ENCODE peak calls at places on chromosomes 16 and 17, in five cellular contexts. One of them, this sample, is unnamed.
A peak's percentile ranks its signal among the peaks of the same experiment; 100 is the strongest.

GRCh38 chr16:55811811-55812210 is 21.1 kb downstream of the CES1 start:
- DNase-seq in K562: no peak
- DNase-seq in H1: no peak
- DNase-seq in A549: no peak
- DNase-seq in HepG2: no peak
- DNase-seq in this sample: no peak

GRCh38 chr17:76353004-76353598 is 615 bp downstream of the PRPSAP1 start:
- DNase-seq in H1: peak; percentile 62
- DNase-seq in HepG2: no peak
- DNase-seq in K562: peak; percentile 56
- DNase-seq in A549: no peak
- DNase-seq in this sample: no peak

GRCh38 chr17:18963126-18964017 is 11.4 kb downstream of the SLC5A10 start:
- DNase-seq in A549: no peak
- DNase-seq in HepG2: no peak
- DNase-seq in K562: no peak
- DNase-seq in H1: no peak
- DNase-seq in this sample: no peak

GRCh38 chr17:77734371-77735050 is 224.0 kb upstream of the TNRC6C start:
- DNase-seq in HepG2: peak; percentile 21
- DNase-seq in H1: peak; percentile 68
- DNase-seq in K562: peak; percentile 61
- DNase-seq in A549: peak; percentile 37
- DNase-seq in this sample: no peak

GRCh38 chr16:86270696-86271095 is 239.6 kb upstream of the FOXF1 start:
- DNase-seq in HepG2: no peak
- DNase-seq in K562: no peak
- DNase-seq in A549: no peak
- DNase-seq in H1: no peak
- DNase-seq in this sample: no peak

GRCh38 chr17:76270770-76271668 is 5.9 kb downstream of the UBALD2 start:
- DNase-seq in K562: no peak
- DNase-seq in A549: no peak
- DNase-seq in H1: no peak
- DNase-seq in HepG2: no peak
- DNase-seq in this sample: no peak

GRCh38 chr17:38868968-38869646 is 751 bp upstream of the LASP1 start:
- DNase-seq in H1: peak; percentile 99
- DNase-seq in A549: peak; percentile 92
- DNase-seq in K562: peak; percentile 70
- DNase-seq in HepG2: peak; percentile 90
- DNase-seq in this sample: peak; percentile 77

GRCh38 chr16:667780-668518 is at the start of gene RHOT2:
- DNase-seq in H1: peak; percentile 94
- DNase-seq in A549: peak; percentile 93
- DNase-seq in HepG2: peak; percentile 77
- DNase-seq in K562: peak; percentile 87
- DNase-seq in this sample: peak; percentile 48

GRCh38 chr16:57061084-57061905 is 31.1 kb upstream of the CPNE2 start:
- DNase-seq in K562: no peak
- DNase-seq in H1: no peak
- DNase-seq in A549: no peak
- DNase-seq in HepG2: peak; percentile 37
- DNase-seq in this sample: no peak

GRCh38 chr16:2037115-2037514 is 10.4 kb downstream of the NHERF2 start:
- DNase-seq in HepG2: no peak
- DNase-seq in A549: no peak
- DNase-seq in K562: no peak
- DNase-seq in H1: no peak
- DNase-seq in this sample: no peak

GRCh38 chr16:2040031-2040430 is 7.6 kb downstream of the NTHL1 start:
- DNase-seq in H1: no peak
- DNase-seq in K562: no peak
- DNase-seq in A549: no peak
- DNase-seq in HepG2: no peak
- DNase-seq in this sample: no peak

GRCh38 chr16:2039286-2040030 is 8.2 kb downstream of the NTHL1 start:
- DNase-seq in A549: peak; percentile 96
- DNase-seq in K562: peak; percentile 41
- DNase-seq in H1: no peak
- DNase-seq in HepG2: peak; percentile 90
- DNase-seq in this sample: no peak

GRCh38 chr16:2037631-2038358 is 9.8 kb downstream of the NTHL1 start:
- DNase-seq in HepG2: no peak
- DNase-seq in H1: no peak
- DNase-seq in A549: no peak
- DNase-seq in K562: no peak
- DNase-seq in this sample: no peak

GRCh38 chr16:2038359-2039285 is 9.0 kb downstream of the NTHL1 start:
- DNase-seq in H1: no peak
- DNase-seq in HepG2: no peak
- DNase-seq in K562: no peak
- DNase-seq in A549: no peak
- DNase-seq in this sample: no peak
- TF ChIP-seq KDM1A in H1: no peak
- TF ChIP-seq KDM1A in HepG2: no peak
- TF ChIP-seq KDM1A in K562: no peak
- TF ChIP-seq KDM1A in A549: no peak
- TF ChIP-seq KDM1A in this sample: no peak

DNA sequence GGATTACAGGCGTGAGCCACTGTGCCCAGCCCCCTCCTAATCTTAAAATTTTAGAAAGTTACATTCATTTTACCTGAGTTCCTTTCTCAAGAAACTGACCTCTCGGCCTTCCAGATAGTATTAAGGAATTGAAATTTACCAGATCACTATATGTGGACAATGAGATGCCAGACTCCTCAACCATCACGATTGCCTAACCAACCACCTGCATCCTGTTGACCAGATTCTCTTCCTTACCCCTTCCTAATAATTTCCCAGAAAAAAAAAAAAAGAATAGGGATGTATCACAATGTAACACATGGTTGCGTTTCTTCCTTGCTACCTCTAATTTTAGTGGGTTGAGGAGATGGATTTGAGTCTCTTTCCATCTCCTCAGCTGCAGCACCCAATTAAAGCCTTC is 72.1 kb downstream of the BMERB1 start:
- DNase-seq in A549: no peak
- DNase-seq in K562: no peak
- DNase-seq in HepG2: no peak
- DNase-seq in H1: no peak
- DNase-seq in this sample: no peak
- H3K4me2 ChIP-seq in A549: peak overlapping the region; percentile 48
- H3K4me2 ChIP-seq in K562: no peak overlapping the region
- H3K4me2 ChIP-seq in HepG2: no peak overlapping the region
- H3K4me2 ChIP-seq in H1: no peak overlapping the region
- H3K4me2 ChIP-seq in this sample: no peak overlapping the region

GRCh38 chr17:70157151-70157550 is 12.2 kb upstream of the KCNJ2 start:
- DNase-seq in HepG2: no peak
- DNase-seq in A549: no peak
- DNase-seq in H1: no peak
- DNase-seq in K562: no peak
- DNase-seq in this sample: no peak
- TF ChIP-seq KDM1A in HepG2: no peak
- TF ChIP-seq KDM1A in A549: no peak
- TF ChIP-seq KDM1A in H1: no peak
- TF ChIP-seq KDM1A in K562: no peak
- TF ChIP-seq KDM1A in this sample: no peak

GRCh38 chr17:7849185-7850117 is 5.4 kb upstream of the TMEM88 start:
- DNase-seq in HepG2: no peak
- DNase-seq in H1: no peak
- DNase-seq in K562: no peak
- DNase-seq in A549: no peak
- DNase-seq in this sample: no peak
- H3K4me2 ChIP-seq in HepG2: no peak overlapping the region
- H3K4me2 ChIP-seq in H1: no peak overlapping the region
- H3K4me2 ChIP-seq in K562: no peak overlapping the region
- H3K4me2 ChIP-seq in A549: no peak overlapping the region
- H3K4me2 ChIP-seq in this sample: no peak overlapping the region

GRCh38 chr16:50671644-50672260 is 9.4 kb downstream of the SNX20 start:
- DNase-seq in K562: peak; percentile 45
- DNase-seq in A549: peak; percentile 62
- DNase-seq in H1: peak; percentile 74
- DNase-seq in HepG2: peak; percentile 36
- DNase-seq in this sample: no peak
- TF ChIP-seq KDM1A in K562: no peak
- TF ChIP-seq KDM1A in A549: no peak
- TF ChIP-seq KDM1A in H1: no peak
- TF ChIP-seq KDM1A in HepG2: peak; percentile 12
- TF ChIP-seq KDM1A in this sample: no peak

GRCh38 chr17:4420692-4421131 is 13.0 kb upstream of the SPNS3 start:
- DNase-seq in A549: peak; percentile 85
- DNase-seq in HepG2: peak; percentile 73
- DNase-seq in K562: peak; percentile 70
- DNase-seq in H1: peak; percentile 74
- DNase-seq in this sample: peak; percentile 37
- H3K4me2 ChIP-seq in A549: peak overlapping the region; percentile 49
- H3K4me2 ChIP-seq in HepG2: peak overlapping the region; percentile 16
- H3K4me2 ChIP-seq in K562: no peak overlapping the region
- H3K4me2 ChIP-seq in H1: no peak overlapping the region
- H3K4me2 ChIP-seq in this sample: peak overlapping the region; percentile 17

GRCh38 chr17:61418433-61418832 is 18.8 kb downstream of the TBX2 start:
- DNase-seq in H1: no peak
- DNase-seq in K562: no peak
- DNase-seq in A549: no peak
- DNase-seq in HepG2: no peak
- DNase-seq in this sample: no peak

GRCh38 chr17:61414936-61415251 is 15.3 kb downstream of the TBX2 start:
- DNase-seq in K562: no peak
- DNase-seq in HepG2: no peak
- DNase-seq in H1: peak; percentile 20
- DNase-seq in A549: no peak
- DNase-seq in this sample: no peak

GRCh38 chr17:61416211-61416539 is 16.5 kb downstream of the TBX2 start:
- DNase-seq in K562: peak; percentile 3
- DNase-seq in A549: no peak
- DNase-seq in HepG2: no peak
- DNase-seq in H1: no peak
- DNase-seq in this sample: no peak

GRCh38 chr17:61415374-61416210 is 15.9 kb downstream of the TBX2 start:
- DNase-seq in A549: no peak
- DNase-seq in K562: no peak
- DNase-seq in H1: peak; percentile 23
- DNase-seq in HepG2: no peak
- DNase-seq in this sample: no peak

GRCh38 chr17:61416540-61417363 is 17.1 kb downstream of the TBX2 start:
- DNase-seq in A549: peak; percentile 88
- DNase-seq in HepG2: peak; percentile 91
- DNase-seq in K562: peak; percentile 91
- DNase-seq in H1: peak; percentile 95
- DNase-seq in this sample: no peak
- TF ChIP-seq KDM1A in A549: no peak
- TF ChIP-seq KDM1A in HepG2: peak; percentile 34
- TF ChIP-seq KDM1A in K562: no peak
- TF ChIP-seq KDM1A in H1: peak; percentile 70
- TF ChIP-seq KDM1A in this sample: no peak

GRCh38 chr17:56351675-56352074 is 198.4 kb downstream of the ANKFN1 start:
- DNase-seq in HepG2: no peak
- DNase-seq in K562: no peak
- DNase-seq in A549: no peak
- DNase-seq in H1: no peak
- DNase-seq in this sample: no peak

GRCh38 chr17:56347646-56348045 is 194.4 kb downstream of the ANKFN1 start:
- DNase-seq in H1: no peak
- DNase-seq in K562: no peak
- DNase-seq in HepG2: no peak
- DNase-seq in A549: no peak
- DNase-seq in this sample: no peak

DNA sequence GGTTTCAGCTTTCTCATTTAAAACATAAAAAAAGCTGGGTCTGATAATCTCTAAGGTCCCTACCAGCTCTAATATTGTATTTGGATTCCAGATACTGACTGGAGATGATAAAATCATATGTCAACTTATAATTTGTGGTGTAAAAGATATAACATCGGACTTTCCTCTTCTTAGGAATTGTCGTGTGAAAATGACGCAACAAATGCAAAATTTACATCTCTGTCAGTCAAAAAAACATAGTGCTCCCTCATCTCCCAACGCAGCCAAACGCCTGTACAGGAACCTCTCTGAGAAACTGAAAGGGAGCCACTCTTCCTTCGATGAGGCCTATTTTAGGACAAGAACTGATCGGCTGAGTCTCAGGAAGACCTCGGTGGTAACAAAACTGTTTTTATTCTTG is 197.3 kb downstream of the ANKFN1 start:
- DNase-seq in A549: no peak
- DNase-seq in H1: no peak
- DNase-seq in HepG2: no peak
- DNase-seq in K562: no peak
- DNase-seq in this sample: no peak
- H3K4me2 ChIP-seq in A549: no peak overlapping the region
- H3K4me2 ChIP-seq in H1: no peak overlapping the region
- H3K4me2 ChIP-seq in HepG2: no peak overlapping the region
- H3K4me2 ChIP-seq in K562: no peak overlapping the region
- H3K4me2 ChIP-seq in this sample: no peak overlapping the region

GRCh38 chr17:74451557-74451956 is 14.9 kb upstream of the CD300A start:
- DNase-seq in K562: no peak
- DNase-seq in H1: no peak
- DNase-seq in A549: no peak
- DNase-seq in HepG2: no peak
- DNase-seq in this sample: no peak
- TF ChIP-seq KDM1A in K562: no peak
- TF ChIP-seq KDM1A in H1: no peak
- TF ChIP-seq KDM1A in A549: no peak
- TF ChIP-seq KDM1A in HepG2: no peak
- TF ChIP-seq KDM1A in this sample: no peak